ENCODE peak calls at places on chromosomes 2 and 18, in seven cellular contexts. One of them, this sample, is unnamed.

GRCh38 chr2:195848119-195848899 is 191.3 kb downstream of the SLC39A10 start:
- DNase-seq in H1: no peak
- DNase-seq in stomach: no peak
- DNase-seq in transverse colon: no peak
- DNase-seq in sigmoid colon: no peak
- DNase-seq in prostate gland: no peak
- DNase-seq in HepG2: no peak
- DNase-seq in this sample: peak

GRCh38 chr2:171798156-171798815 is 95.8 kb downstream of the SLC25A12 start:
- DNase-seq in sigmoid colon: no peak
- DNase-seq in prostate gland: no peak
- DNase-seq in stomach: no peak
- DNase-seq in H1: no peak
- DNase-seq in HepG2: peak
- DNase-seq in transverse colon: no peak
- DNase-seq in this sample: no peak

GRCh38 chr2:101900375-101900774 is 91.4 kb upstream of the IL1R2 start:
- DNase-seq in HepG2: no peak
- DNase-seq in prostate gland: no peak
- DNase-seq in H1: no peak
- DNase-seq in sigmoid colon: no peak
- DNase-seq in stomach: no peak
- DNase-seq in transverse colon: no peak
- DNase-seq in this sample: no peak

GRCh38 chr18:50654658-50655550 is 95.0 kb downstream of the MAPK4 start:
- DNase-seq in H1: no peak
- DNase-seq in prostate gland: no peak
- DNase-seq in stomach: no peak
- DNase-seq in HepG2: peak
- DNase-seq in sigmoid colon: peak
- DNase-seq in transverse colon: no peak
- DNase-seq in this sample: no peak

GRCh38 chr2:191109888-191110287 is 40.9 kb downstream of the STAT4 start:
- DNase-seq in stomach: no peak
- DNase-seq in prostate gland: no peak
- DNase-seq in transverse colon: no peak
- DNase-seq in H1: no peak
- DNase-seq in sigmoid colon: no peak
- DNase-seq in HepG2: no peak
- DNase-seq in this sample: no peak

GRCh38 chr18:8562914-8563313 is 46.3 kb upstream of the RAB12 start:
- DNase-seq in H1: no peak
- DNase-seq in prostate gland: no peak
- DNase-seq in sigmoid colon: no peak
- DNase-seq in HepG2: no peak
- DNase-seq in transverse colon: no peak
- DNase-seq in stomach: peak
- DNase-seq in this sample: no peak

GRCh38 chr2:140695163-140695562 is 1435.7 kb downstream of the LRP1B start:
- DNase-seq in HepG2: peak
- DNase-seq in transverse colon: no peak
- DNase-seq in stomach: no peak
- DNase-seq in H1: no peak
- DNase-seq in sigmoid colon: no peak
- DNase-seq in prostate gland: no peak
- DNase-seq in this sample: no peak

GRCh38 chr2:34892766-34893165 is 1293.7 kb upstream of the FAM98A start:
- DNase-seq in prostate gland: no peak
- DNase-seq in stomach: no peak
- DNase-seq in sigmoid colon: no peak
- DNase-seq in H1: no peak
- DNase-seq in HepG2: no peak
- DNase-seq in transverse colon: no peak
- DNase-seq in this sample: no peak

GRCh38 chr2:53768233-53768542 is 584 bp downstream of the CHAC2 start:
- DNase-seq in prostate gland: peak
- DNase-seq in HepG2: no peak
- DNase-seq in transverse colon: no peak
- DNase-seq in sigmoid colon: no peak
- DNase-seq in stomach: no peak
- DNase-seq in H1: no peak
- DNase-seq in this sample: no peak

GRCh38 chr18:26424428-26425147 is 123.8 kb downstream of the KCTD1 start:
- DNase-seq in sigmoid colon: peak
- DNase-seq in HepG2: no peak
- DNase-seq in stomach: no peak
- DNase-seq in H1: peak
- DNase-seq in transverse colon: no peak
- DNase-seq in prostate gland: no peak
- DNase-seq in this sample: no peak

GRCh38 chr18:26434887-26435286 is 113.5 kb downstream of the KCTD1 start:
- DNase-seq in stomach: no peak
- DNase-seq in H1: no peak
- DNase-seq in HepG2: no peak
- DNase-seq in prostate gland: no peak
- DNase-seq in sigmoid colon: no peak
- DNase-seq in transverse colon: no peak
- DNase-seq in this sample: no peak

GRCh38 chr18:26425148-26425531 is 123.2 kb downstream of the KCTD1 start:
- DNase-seq in sigmoid colon: peak
- DNase-seq in transverse colon: no peak
- DNase-seq in HepG2: no peak
- DNase-seq in prostate gland: no peak
- DNase-seq in H1: peak
- DNase-seq in stomach: no peak
- DNase-seq in this sample: no peak

GRCh38 chr18:26432651-26433424 is 115.5 kb downstream of the KCTD1 start:
- DNase-seq in prostate gland: no peak
- DNase-seq in HepG2: no peak
- DNase-seq in stomach: no peak
- DNase-seq in transverse colon: no peak
- DNase-seq in H1: peak
- DNase-seq in sigmoid colon: no peak
- DNase-seq in this sample: no peak

GRCh38 chr18:26429535-26429934 is 118.8 kb downstream of the KCTD1 start:
- DNase-seq in H1: peak
- DNase-seq in HepG2: peak
- DNase-seq in stomach: no peak
- DNase-seq in prostate gland: no peak
- DNase-seq in transverse colon: no peak
- DNase-seq in sigmoid colon: peak
- DNase-seq in this sample: no peak
- TF ChIP-seq POLR2AphosphoS5 in H1: no peak
- TF ChIP-seq POLR2AphosphoS5 in HepG2: no peak
- TF ChIP-seq POLR2AphosphoS5 in stomach: no peak
- TF ChIP-seq POLR2AphosphoS5 in prostate gland: no peak
- TF ChIP-seq POLR2AphosphoS5 in transverse colon: no peak
- TF ChIP-seq POLR2AphosphoS5 in sigmoid colon: no peak
- TF ChIP-seq POLR2AphosphoS5 in this sample: no peak

GRCh38 chr18:56511996-56512395 is 126.4 kb downstream of the TXNL1 start:
- DNase-seq in HepG2: no peak
- DNase-seq in transverse colon: no peak
- DNase-seq in stomach: no peak
- DNase-seq in sigmoid colon: no peak
- DNase-seq in H1: no peak
- DNase-seq in prostate gland: no peak
- DNase-seq in this sample: no peak
- H3K27ac ChIP-seq in HepG2: no peak
- H3K27ac ChIP-seq in transverse colon: no peak
- H3K27ac ChIP-seq in stomach: no peak
- H3K27ac ChIP-seq in sigmoid colon: no peak
- H3K27ac ChIP-seq in H1: no peak
- H3K27ac ChIP-seq in prostate gland: no peak
- H3K27ac ChIP-seq in this sample: no peak

GRCh38 chr2:205696541-205697441 is 14.5 kb downstream of the NRP2 start:
- DNase-seq in HepG2: peak
- DNase-seq in sigmoid colon: peak
- DNase-seq in prostate gland: no peak
- DNase-seq in transverse colon: no peak
- DNase-seq in stomach: no peak
- DNase-seq in H1: no peak
- DNase-seq in this sample: no peak

GRCh38 chr2:205694256-205694655 is 12.0 kb downstream of the NRP2 start:
- DNase-seq in stomach: no peak
- DNase-seq in H1: no peak
- DNase-seq in transverse colon: no peak
- DNase-seq in HepG2: no peak
- DNase-seq in sigmoid colon: no peak
- DNase-seq in prostate gland: no peak
- DNase-seq in this sample: no peak

GRCh38 chr2:205692095-205692494 is 9.8 kb downstream of the NRP2 start:
- DNase-seq in stomach: no peak
- DNase-seq in HepG2: no peak
- DNase-seq in sigmoid colon: no peak
- DNase-seq in H1: peak
- DNase-seq in prostate gland: no peak
- DNase-seq in transverse colon: no peak
- DNase-seq in this sample: no peak

GRCh38 chr2:205698556-205699282 is 16.4 kb downstream of the NRP2 start:
- DNase-seq in sigmoid colon: no peak
- DNase-seq in prostate gland: no peak
- DNase-seq in stomach: no peak
- DNase-seq in HepG2: no peak
- DNase-seq in transverse colon: no peak
- DNase-seq in H1: no peak
- DNase-seq in this sample: no peak

GRCh38 chr2:205695460-205695979 is 13.2 kb downstream of the NRP2 start:
- DNase-seq in transverse colon: no peak
- DNase-seq in stomach: no peak
- DNase-seq in HepG2: no peak
- DNase-seq in H1: no peak
- DNase-seq in prostate gland: no peak
- DNase-seq in sigmoid colon: peak
- DNase-seq in this sample: no peak
- TF ChIP-seq POLR2AphosphoS5 in transverse colon: no peak
- TF ChIP-seq POLR2AphosphoS5 in stomach: peak
- TF ChIP-seq POLR2AphosphoS5 in HepG2: no peak
- TF ChIP-seq POLR2AphosphoS5 in H1: no peak
- TF ChIP-seq POLR2AphosphoS5 in prostate gland: no peak
- TF ChIP-seq POLR2AphosphoS5 in sigmoid colon: peak
- TF ChIP-seq POLR2AphosphoS5 in this sample: no peak

GRCh38 chr18:54205951-54206350 is 18.5 kb downstream of the MBD2 start:
- DNase-seq in prostate gland: no peak
- DNase-seq in H1: no peak
- DNase-seq in transverse colon: no peak
- DNase-seq in stomach: no peak
- DNase-seq in HepG2: no peak
- DNase-seq in sigmoid colon: no peak
- DNase-seq in this sample: no peak

GRCh38 chr18:54206447-54206846 is 18.0 kb downstream of the MBD2 start:
- DNase-seq in sigmoid colon: no peak
- DNase-seq in transverse colon: no peak
- DNase-seq in stomach: no peak
- DNase-seq in HepG2: no peak
- DNase-seq in H1: no peak
- DNase-seq in prostate gland: no peak
- DNase-seq in this sample: no peak

GRCh38 chr18:54202851-54203250 is 21.6 kb downstream of the MBD2 start:
- DNase-seq in prostate gland: no peak
- DNase-seq in stomach: no peak
- DNase-seq in sigmoid colon: no peak
- DNase-seq in H1: no peak
- DNase-seq in HepG2: no peak
- DNase-seq in transverse colon: no peak
- DNase-seq in this sample: no peak

GRCh38 chr18:54204883-54205282 is 19.6 kb downstream of the MBD2 start:
- DNase-seq in sigmoid colon: no peak
- DNase-seq in HepG2: no peak
- DNase-seq in transverse colon: no peak
- DNase-seq in stomach: no peak
- DNase-seq in H1: no peak
- DNase-seq in prostate gland: no peak
- DNase-seq in this sample: no peak

GRCh38 chr18:54203914-54204313 is 20.6 kb downstream of the MBD2 start:
- DNase-seq in prostate gland: no peak
- DNase-seq in transverse colon: no peak
- DNase-seq in sigmoid colon: no peak
- DNase-seq in stomach: no peak
- DNase-seq in HepG2: no peak
- DNase-seq in H1: no peak
- DNase-seq in this sample: no peak
- H3K27ac ChIP-seq in prostate gland: no peak
- H3K27ac ChIP-seq in transverse colon: no peak
- H3K27ac ChIP-seq in sigmoid colon: no peak
- H3K27ac ChIP-seq in stomach: no peak
- H3K27ac ChIP-seq in HepG2: no peak
- H3K27ac ChIP-seq in H1: no peak
- H3K27ac ChIP-seq in this sample: no peak

GRCh38 chr18:2681993-2682603 is 26.6 kb downstream of the SMCHD1 start:
- DNase-seq in prostate gland: no peak
- DNase-seq in transverse colon: no peak
- DNase-seq in HepG2: no peak
- DNase-seq in stomach: no peak
- DNase-seq in H1: no peak
- DNase-seq in sigmoid colon: no peak
- DNase-seq in this sample: no peak
- TF ChIP-seq POLR2AphosphoS5 in prostate gland: no peak
- TF ChIP-seq POLR2AphosphoS5 in transverse colon: no peak
- TF ChIP-seq POLR2AphosphoS5 in HepG2: no peak
- TF ChIP-seq POLR2AphosphoS5 in stomach: no peak
- TF ChIP-seq POLR2AphosphoS5 in H1: no peak
- TF ChIP-seq POLR2AphosphoS5 in sigmoid colon: no peak
- TF ChIP-seq POLR2AphosphoS5 in this sample: no peak

DNA sequence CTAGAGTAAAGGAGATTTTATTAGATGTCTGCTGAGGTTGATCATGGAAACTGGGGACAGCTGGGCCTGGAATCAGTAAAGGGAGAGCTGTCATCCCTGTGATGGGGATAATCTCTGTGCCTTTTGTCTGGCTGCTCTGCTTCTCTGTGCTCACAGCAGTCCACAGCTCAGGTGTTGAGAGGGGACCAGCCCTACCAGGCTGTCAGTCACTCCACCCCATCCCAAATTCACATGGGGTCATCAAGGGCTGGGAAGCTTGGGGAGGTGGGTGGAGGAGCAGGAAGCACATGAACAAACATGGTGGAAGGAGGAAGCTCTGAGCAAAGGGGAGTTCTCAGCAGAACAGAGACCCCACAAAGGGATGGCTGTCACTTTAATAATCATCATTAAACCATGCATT is 13.7 kb upstream of the LRRFIP1 start:
- DNase-seq in H1: no peak
- DNase-seq in prostate gland: no peak
- DNase-seq in transverse colon: no peak
- DNase-seq in sigmoid colon: no peak
- DNase-seq in HepG2: no peak
- DNase-seq in stomach: no peak
- DNase-seq in this sample: no peak
- H3K27ac ChIP-seq in H1: peak
- H3K27ac ChIP-seq in prostate gland: no peak
- H3K27ac ChIP-seq in transverse colon: no peak
- H3K27ac ChIP-seq in sigmoid colon: no peak
- H3K27ac ChIP-seq in HepG2: no peak
- H3K27ac ChIP-seq in stomach: no peak
- H3K27ac ChIP-seq in this sample: no peak

This sample was measured in spleen.